ENCODE peak calls at places on chromosome 20, in five cellular contexts. N is GM04504, D is Panc1, I is left kidney, E is astrocyte of the spinal cord. X is an unnamed sample.

GRCh38 chr20:57695012-57695411 is 14.8 kb downstream of the PMEPA1 start:
- DNase-seq in N (no peak), D (no peak), I (no peak), E (peak), X (no peak)

GRCh38 chr20:15930324-15931305 is 642.6 kb downstream of the KIF16B start:
- DNase-seq in N (peak), D (no peak), I (peak), E (peak), X (peak)

GRCh38 chr20:57122481-57123138 is 143.8 kb downstream of the BMP7 start:
- DNase-seq in N (no peak), D (no peak), I (peak), E (no peak), X (no peak)

GRCh38 chr20:53943522-53944291 is 126.7 kb downstream of the BCAS1 start:
- DNase-seq in N (no peak), D (no peak), I (peak), E (peak), X (no peak)

GRCh38 chr20:41005361-41005729 is 23.3 kb upstream of the TOP1 start:
- DNase-seq in N (peak), D (no peak), I (peak), E (peak), X (no peak)

GRCh38 chr20:34260208-34260942 is 19.2 kb downstream of the ASIP start:
- DNase-seq in N (no peak), D (no peak), I (no peak), E (no peak), X (no peak)

GRCh38 chr20:25276533-25277050 is 28.7 kb downstream of the PYGB start:
- DNase-seq in N (no peak), D (no peak), I (no peak), E (no peak), X (no peak)

GRCh38 chr20:17895641-17896246 is 72.8 kb downstream of the SNX5 start:
- DNase-seq in N (no peak), D (no peak), I (peak), E (peak), X (no peak)

GRCh38 chr20:15060265-15061060 is 723.1 kb upstream of the FLRT3 start:
- DNase-seq in N (no peak), D (no peak), I (peak), E (no peak), X (no peak)

GRCh38 chr20:38604873-38605303 is 3.3 kb downstream of the ARHGAP40 start:
- DNase-seq in N (no peak), D (peak), I (no peak), E (peak), X (peak)

GRCh38 chr20:3911956-3912355 is 22.8 kb downstream of the PANK2 start:
- DNase-seq in N (no peak), D (no peak), I (no peak), E (no peak), X (peak)

GRCh38 chr20:40687384-40688128 is 1.5 kb downstream of the MAFB start:
- DNase-seq in N (no peak), D (no peak), I (peak), E (no peak), X (peak)

GRCh38 chr20:6709865-6710595 is 57.5 kb upstream of the BMP2 start:
- DNase-seq in N (no peak), D (no peak), I (peak), E (no peak), X (peak)

GRCh38 chr20:64160536-64161495 is 3.4 kb upstream of the MYT1 start:
- DNase-seq in N (no peak), D (no peak), I (no peak), E (no peak), X (peak)

X was measured in mesendoderm.